ENCODE peak calls at places on chromosomes 11 and 22, in seven cellular contexts. P is WTC11; S is DMS153; N is HEK293T; Z is activated CD8-positive, alpha-beta memory T cell treated with anti-CD3 and anti-CD28 coated beads for 4 hours; O is NCI-H1694; T is activated T-cell treated with anti-CD3 and anti-CD28 coated beads for 48 hours. W is an unnamed sample.

GRCh38 chr11:3092603-3093141 is 35.4 kb upstream of the CARS1 start:
- DNase-seq in P (no peak), S (no peak), N (no peak), Z (no peak), O (no peak), T (no peak), W (no peak)

GRCh38 chr11:122101625-122102291 is 14.3 kb downstream of the BLID start:
- DNase-seq in P (peak; percentile 60), S (no peak), N (peak; percentile 35), Z (no peak), O (no peak), T (no peak), W (no peak)

GRCh38 chr11:18696638-18697225 is 1.8 kb upstream of the TMEM86A start:
- DNase-seq in P (no peak), S (no peak), N (no peak), Z (no peak), O (no peak), T (no peak), W (no peak)

GRCh38 chr11:123469089-123469488 is 39.0 kb downstream of the GRAMD1B start:
- DNase-seq in P (no peak), S (no peak), N (no peak), Z (no peak), O (no peak), T (no peak), W (no peak)

GRCh38 chr11:29629281-29629680 is 387.5 kb downstream of the KCNA4 start:
- DNase-seq in P (no peak), S (no peak), N (no peak), Z (no peak), O (no peak), T (no peak), W (no peak)

GRCh38 chr22:21975273-21975672 is 7.3 kb downstream of the TOP3B start:
- DNase-seq in P (no peak), S (no peak), N (no peak), Z (no peak), O (no peak), T (no peak), W (no peak)

GRCh38 chr22:49514656-49515055 is 313.0 kb downstream of the BRD1 start:
- DNase-seq in P (no peak), S (no peak), N (no peak), Z (no peak), O (no peak), T (no peak), W (no peak)

GRCh38 chr22:45891996-45892621 is 84.9 kb downstream of the WNT7B start:
- DNase-seq in P (no peak), S (no peak), N (no peak), Z (no peak), O (no peak), T (no peak), W (no peak)

GRCh38 chr22:46382524-46382923 is 47.0 kb downstream of the TRMU start:
- DNase-seq in P (no peak), S (no peak), N (no peak), Z (no peak), O (no peak), T (no peak), W (no peak)

GRCh38 chr11:72985645-72986044 is 156.5 kb downstream of the FCHSD2 start:
- DNase-seq in P (no peak), S (no peak), N (no peak), Z (no peak), O (peak; percentile 2), T (no peak), W (no peak)

GRCh38 chr22:36409911-36410756 is 22.4 kb upstream of the MYH9 start:
- DNase-seq in P (peak; percentile 99), S (peak; percentile 99), N (peak; percentile 97), Z (no peak), O (no peak), T (peak; percentile 52), W (peak; percentile 69)

GRCh38 chr22:38403806-38404205 is 51.2 kb downstream of the KCNJ4 start:
- DNase-seq in P (no peak), S (no peak), N (peak; percentile 16), Z (no peak), O (no peak), T (no peak), W (no peak)

GRCh38 chr22:36330655-36331305 is 57.0 kb downstream of the MYH9 start:
- DNase-seq in P (no peak), S (no peak), N (no peak), Z (no peak), O (no peak), T (no peak), W (no peak)

GRCh38 chr22:28923826-28924732 is 40.7 kb downstream of the ZNRF3 start:
- DNase-seq in P (no peak), S (peak; percentile 56), N (no peak), Z (no peak), O (no peak), T (no peak), W (no peak)

GRCh38 chr22:28978158-28978557 is 83.5 kb downstream of the C22orf31 start:
- DNase-seq in P (no peak), S (no peak), N (no peak), Z (no peak), O (no peak), T (no peak), W (no peak)

GRCh38 chr22:28137036-28137435 is 218.0 kb upstream of the PITPNB start:
- DNase-seq in P (no peak), S (no peak), N (no peak), Z (no peak), O (no peak), T (no peak), W (no peak)

GRCh38 chr11:90310210-90310609 is 87.4 kb upstream of the CHORDC1 start:
- DNase-seq in P (no peak), S (no peak), N (no peak), Z (no peak), O (no peak), T (no peak), W (no peak)

GRCh38 chr11:125275905-125276634 is 111.5 kb downstream of the PKNOX2 start:
- DNase-seq in P (no peak), S (no peak), N (no peak), Z (no peak), O (no peak), T (no peak), W (no peak)

GRCh38 chr11:706439-706956 is 467 bp downstream of the EPS8L2 start:
- DNase-seq in P (no peak), S (no peak), N (no peak), Z (no peak), O (no peak), T (no peak), W (no peak)

GRCh38 chr11:102244681-102245409 is 72.4 kb upstream of the BIRC3 start:
- DNase-seq in P (no peak), S (no peak), N (no peak), Z (no peak), O (no peak), T (no peak), W (no peak)

GRCh38 chr11:10302744-10303557 is 1.9 kb upstream of the ADM start:
- DNase-seq in P (peak; percentile 62), S (peak; percentile 59), N (no peak), Z (peak; percentile 50), O (no peak), T (no peak), W (peak; percentile 63)

GRCh38 chr22:47512617-47513016 is 750.2 kb downstream of the TBC1D22A start:
- DNase-seq in P (no peak), S (no peak), N (no peak), Z (no peak), O (no peak), T (no peak), W (no peak)

GRCh38 chr11:7639643-7640025 is 33.7 kb downstream of the CYB5R2 start:
- DNase-seq in P (no peak), S (peak; percentile 28), N (no peak), Z (no peak), O (no peak), T (no peak), W (no peak)

GRCh38 chr11:115408036-115408911 is 95.9 kb downstream of the CADM1 start:
- DNase-seq in P (no peak), S (no peak), N (no peak), Z (no peak), O (no peak), T (no peak), W (no peak)

GRCh38 chr22:38452373-38453064 is 2.5 kb downstream of the KCNJ4 start:
- DNase-seq in P (no peak), S (no peak), N (no peak), Z (no peak), O (peak; percentile 74), T (no peak), W (no peak)

W was measured in stimulated activated CD4-positive, alpha-beta T cell treated with anti-CD3 and anti-CD28 coated beads, Interleukin-2, amount 100 ng/mL, for 24 hours.